ENCODE peak calls at places on chromosomes 5 and 9, in four cellular contexts. C is cardiac muscle cell, M is neuronal stem cell, J is hepatocyte. E is an unnamed sample.

GRCh38 chr9:105331755-105332154 is 87.3 kb downstream of the SLC44A1 start:
- DNase-seq in C (no peak), M (no peak), J (no peak), E (no peak)

GRCh38 chr9:84697494-84698114 is 28.1 kb downstream of the NTRK2 start:
- DNase-seq in M (peak; percentile 61), J (peak; percentile 79), C (peak; percentile 61), E (peak; percentile 76)

GRCh38 chr9:106928350-106928749 is 65.4 kb downstream of the ZNF462 start:
- DNase-seq in J (no peak), M (no peak), C (no peak), E (no peak)

GRCh38 chr9:71127301-71127700 is 5.9 kb upstream of the TRPM3 start:
- DNase-seq in C (no peak), M (no peak), J (no peak), E (no peak)

GRCh38 chr5:171895076-171895475 is 109.5 kb downstream of the SMIM23 start:
- DNase-seq in J (no peak), M (no peak), C (no peak), E (no peak)

GRCh38 chr5:157130933-157131332 is 11.7 kb downstream of the MED7 start:
- DNase-seq in C (no peak), J (peak; percentile 44), M (no peak), E (no peak)

GRCh38 chr5:36642089-36642488 is 35.7 kb downstream of the SLC1A3 start:
- DNase-seq in J (no peak), M (no peak), C (no peak), E (no peak)

GRCh38 chr9:129079829-129080228 is 1.1 kb upstream of the DOLPP1 start:
- DNase-seq in J (no peak), M (no peak), C (no peak), E (no peak)

GRCh38 chr5:138722518-138722917 is 30.7 kb upstream of the CTNNA1 start:
- DNase-seq in C (no peak), J (no peak), M (no peak), E (no peak)

GRCh38 chr5:108726446-108727091 is 21.1 kb upstream of the FER start:
- DNase-seq in M (no peak), J (no peak), C (no peak), E (no peak)

GRCh38 chr5:1850324-1851154 is 32.2 kb downstream of the IRX4 start:
- DNase-seq in M (no peak), J (no peak), C (no peak), E (no peak)

GRCh38 chr9:69971643-69972449 is 71.8 kb upstream of the MAMDC2 start:
- DNase-seq in M (peak; percentile 51), J (peak; percentile 75), C (peak; percentile 72), E (peak; percentile 73)

GRCh38 chr5:116078199-116078598 is 6.6 kb upstream of the COMMD10 start:
- DNase-seq in C (no peak), J (no peak), M (no peak), E (no peak)
- H3K27ac ChIP-seq in C (no peak overlapping the region), J (no peak overlapping the region), M (no peak overlapping the region), E (no peak overlapping the region)

DNA sequence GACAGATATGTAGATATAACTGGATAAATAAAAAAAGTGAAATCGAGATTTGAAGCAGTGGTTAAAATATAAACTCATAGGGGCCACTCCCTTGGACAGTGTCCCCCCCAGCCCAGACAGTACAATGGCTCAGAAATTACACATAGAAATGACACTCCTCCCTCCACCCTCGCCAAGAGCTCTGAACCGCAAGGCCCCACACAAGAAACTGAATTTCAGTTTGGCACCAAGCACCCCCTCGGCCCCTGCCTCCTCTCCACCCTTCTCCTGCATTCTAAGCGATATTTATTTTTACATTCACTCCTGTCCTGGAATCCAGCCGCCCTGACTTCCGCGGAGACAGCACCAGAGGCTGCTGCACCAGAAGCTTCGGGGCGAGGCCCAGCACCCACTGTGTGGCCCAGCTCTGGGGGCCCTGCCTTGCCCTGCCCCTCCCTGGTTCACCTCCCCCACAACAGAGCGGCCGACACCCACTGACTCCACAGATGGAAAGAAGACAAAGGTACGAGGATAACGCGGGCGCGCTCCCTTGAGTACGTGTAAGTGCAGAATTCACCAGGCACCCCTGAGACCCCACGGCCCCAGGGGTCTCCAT is 11.0 kb downstream of the STC2 start:
- DNase-seq in J (no peak), C (no peak), M (no peak), E (no peak)
- H3K36me3 ChIP-seq in J (no peaks in the 10 kb centered on the region), C (peaks cover 34% of the 10 kb centered on the region), M (peaks cover 5% of the 10 kb centered on the region), E (peaks cover 42% of the 10 kb centered on the region)

GRCh38 chr5:151094861-151095260 is 14.0 kb upstream of the TNIP1 start:
- DNase-seq in M (no peak), J (no peak), C (peak; percentile 77), E (no peak)

GRCh38 chr5:151094054-151094858 is 13.4 kb upstream of the TNIP1 start:
- DNase-seq in M (no peak), C (peak; percentile 43), J (peak; percentile 50), E (no peak)

GRCh38 chr5:151092750-151093149 is 11.9 kb upstream of the TNIP1 start:
- DNase-seq in M (no peak), J (no peak), C (peak; percentile 67), E (no peak)

GRCh38 chr5:151095341-151096000 is 14.6 kb upstream of the TNIP1 start:
- DNase-seq in M (no peak), C (peak; percentile 48), J (peak; percentile 72), E (no peak)

DNA sequence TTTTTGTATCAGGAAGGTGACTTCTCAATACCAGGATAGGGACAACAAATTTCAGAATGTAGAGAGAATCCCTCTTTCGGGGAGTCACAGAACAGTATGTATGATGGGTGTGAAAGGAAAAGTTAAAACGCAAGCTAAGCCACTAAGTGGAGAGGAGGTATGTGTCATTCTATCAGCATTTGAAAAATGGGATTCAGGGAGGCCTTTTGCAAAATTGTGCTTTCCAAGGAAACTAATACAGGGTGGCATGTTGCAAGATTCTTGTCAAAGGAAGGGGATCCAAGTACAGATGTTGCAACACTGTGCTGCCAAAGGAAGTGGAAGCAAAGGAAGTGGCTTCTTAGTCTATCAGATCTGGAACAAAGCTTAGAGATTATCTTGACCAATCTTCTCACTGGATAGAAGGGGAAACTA is 12.6 kb upstream of the TNIP1 start:
- DNase-seq in C (peak; percentile 95), J (peak; percentile 57), M (no peak), E (no peak)
- H3K27ac ChIP-seq in C (peak overlapping the region; percentile 84), J (peak overlapping the region; percentile 94), M (no peak overlapping the region), E (no peak overlapping the region)

GRCh38 chr5:57735754-57736153 is 253.1 kb upstream of the ACTBL2 start:
- DNase-seq in C (peak; percentile 77), J (no peak), M (no peak), E (no peak)
- H3K36me3 ChIP-seq in C (no peaks in the 10 kb centered on the region), J (no peaks in the 10 kb centered on the region), M (no peaks in the 10 kb centered on the region), E (no peaks in the 10 kb centered on the region)

GRCh38 chr5:10468256-10468655 is 26.6 kb downstream of the ROPN1L start:
- DNase-seq in M (no peak), J (no peak), C (no peak), E (no peak)
- H3K27ac ChIP-seq in M (no peak overlapping the region), J (no peak overlapping the region), C (no peak overlapping the region), E (no peak overlapping the region)